ENCODE peak calls at places on chromosomes 11 and 22, in six cellular contexts. Z is activated CD8-positive, alpha-beta memory T cell treated with anti-CD3 and anti-CD28 coated beads for 48 hours; S is NCI-H82; I is stimulated activated CD4-positive, alpha-beta T cell treated with anti-CD3 and anti-CD28 coated beads, Interleukin-1b, Interleukin-23, amount 100 ng/mL, for 24 hours; H is OCI-M1; W is cardiac muscle cell. M is an unnamed sample.

GRCh38 chr11:85682330-85683305 is 3.4 kb downstream of the CCDC89 start:
- DNase-seq in H (no peak), S (no peak), I (peak; percentile 61), Z (peak; percentile 49), W (no peak), M (no peak)

GRCh38 chr11:86035164-86035563 is 33.7 kb downstream of the PICALM start:
- DNase-seq in W (no peak), S (no peak), I (no peak), Z (no peak), H (peak; percentile 69), M (no peak)

GRCh38 chr22:38724176-38724575 is 18.4 kb downstream of the GTPBP1 start:
- DNase-seq in W (no peak), H (no peak), I (no peak), S (no peak), Z (no peak), M (no peak)

GRCh38 chr11:15938983-15939382 is 417.4 kb downstream of the SOX6 start:
- DNase-seq in S (no peak), I (no peak), H (no peak), Z (no peak), W (no peak), M (no peak)

GRCh38 chr22:31350410-31350863 is 4.3 kb upstream of the PATZ1 start:
- DNase-seq in H (no peak), I (no peak), W (peak; percentile 28), S (peak; percentile 57), Z (no peak), M (no peak)

GRCh38 chr11:35321532-35322320 is 97.6 kb downstream of the SLC1A2 start:
- DNase-seq in I (no peak), Z (no peak), S (peak; percentile 67), H (no peak), W (no peak), M (no peak)

GRCh38 chr11:47071871-47072270 is 104.8 kb downstream of the ARFGAP2 start:
- DNase-seq in S (peak; percentile 41), W (no peak), H (no peak), Z (no peak), I (no peak), M (no peak)

GRCh38 chr11:32288276-32288675 is 147.1 kb downstream of the WT1 start:
- DNase-seq in S (peak; percentile 13), Z (no peak), W (no peak), H (no peak), I (no peak), M (no peak)

GRCh38 chr22:28051787-28052356 is 132.8 kb upstream of the PITPNB start:
- DNase-seq in S (peak; percentile 73), Z (no peak), H (peak; percentile 58), W (peak; percentile 77), I (peak; percentile 0), M (peak; percentile 60)

GRCh38 chr11:60756307-60757032 is at the start of gene MS4A15:
- DNase-seq in S (peak; percentile 72), W (peak; percentile 28), H (peak; percentile 37), I (no peak), Z (no peak), M (no peak)

GRCh38 chr22:29727248-29727551 is 7.4 kb downstream of the CABP7 start:
- DNase-seq in S (peak; percentile 87), Z (no peak), I (no peak), H (peak; percentile 45), W (peak; percentile 37), M (no peak)

GRCh38 chr11:61688368-61689163 is 8.4 kb downstream of the DAGLA start:
- DNase-seq in Z (no peak), W (no peak), H (no peak), S (no peak), I (no peak), M (no peak)

GRCh38 chr11:59196777-59197176 is 15.9 kb downstream of the MPEG1 start:
- DNase-seq in I (no peak), Z (no peak), W (no peak), H (no peak), S (no peak), M (no peak)

GRCh38 chr11:60609632-60610031 is 89.8 kb upstream of the MS4A8 start:
- DNase-seq in Z (no peak), W (no peak), S (no peak), I (no peak), H (no peak), M (no peak)

GRCh38 chr22:30078320-30079311 is 1.6 kb upstream of the HORMAD2 start:
- DNase-seq in I (no peak), S (peak; percentile 37), W (no peak), Z (no peak), H (no peak), M (no peak)

GRCh38 chr22:19603767-19604166 is 79.6 kb upstream of the CLDN5 start:
- DNase-seq in S (no peak), I (no peak), Z (no peak), W (no peak), H (no peak), M (no peak)

M was measured in mesothelial cell of epicardium.